ENCODE peak calls at places on chromosome 1, in ten cellular contexts. One of them, this sample, is unnamed.
A peak's percentile ranks its signal among the peaks of the same experiment; 100 is the strongest.

GRCh38 chr1:6688757-6689156 is 12.9 kb downstream of the DNAJC11 start:
- DNase-seq in CD4-positive, alpha-beta memory T cell: no peak
- DNase-seq in transverse colon: no peak
- DNase-seq in spleen: no peak
- DNase-seq in mammary epithelial cell: no peak
- DNase-seq in DND-41: no peak
- DNase-seq in CD8-positive, alpha-beta memory T cell: no peak
- DNase-seq in right lobe of liver: no peak
- DNase-seq in A549: no peak
- DNase-seq in ascending aorta: no peak
- DNase-seq in this sample: no peak

GRCh38 chr1:230629511-230629910 is 12.8 kb upstream of the COG2 start:
- DNase-seq in CD4-positive, alpha-beta memory T cell: no peak
- DNase-seq in transverse colon: no peak
- DNase-seq in spleen: no peak
- DNase-seq in mammary epithelial cell: peak; percentile 20
- DNase-seq in DND-41: no peak
- DNase-seq in CD8-positive, alpha-beta memory T cell: no peak
- DNase-seq in right lobe of liver: no peak
- DNase-seq in A549: no peak
- DNase-seq in ascending aorta: no peak
- DNase-seq in this sample: no peak

GRCh38 chr1:205883792-205884191 is 33.9 kb upstream of the PM20D1 start:
- DNase-seq in CD4-positive, alpha-beta memory T cell: no peak
- DNase-seq in transverse colon: no peak
- DNase-seq in spleen: no peak
- DNase-seq in mammary epithelial cell: no peak
- DNase-seq in DND-41: no peak
- DNase-seq in CD8-positive, alpha-beta memory T cell: no peak
- DNase-seq in right lobe of liver: no peak
- DNase-seq in A549: no peak
- DNase-seq in ascending aorta: no peak
- DNase-seq in this sample: no peak

GRCh38 chr1:25694167-25694566 is 77.6 kb downstream of the MAN1C1 start:
- DNase-seq in CD4-positive, alpha-beta memory T cell: no peak
- DNase-seq in transverse colon: peak; percentile 32
- DNase-seq in spleen: no peak
- DNase-seq in mammary epithelial cell: no peak
- DNase-seq in DND-41: no peak
- DNase-seq in CD8-positive, alpha-beta memory T cell: no peak
- DNase-seq in right lobe of liver: no peak
- DNase-seq in A549: no peak
- DNase-seq in ascending aorta: no peak
- DNase-seq in this sample: no peak

GRCh38 chr1:54107131-54107530 is 45.7 kb downstream of the CDCP2 start:
- DNase-seq in CD4-positive, alpha-beta memory T cell: no peak
- DNase-seq in transverse colon: no peak
- DNase-seq in spleen: no peak
- DNase-seq in mammary epithelial cell: no peak
- DNase-seq in DND-41: no peak
- DNase-seq in CD8-positive, alpha-beta memory T cell: no peak
- DNase-seq in right lobe of liver: no peak
- DNase-seq in A549: no peak
- DNase-seq in ascending aorta: no peak
- DNase-seq in this sample: no peak

GRCh38 chr1:61254629-61255323 is 172.4 kb downstream of the NFIA start:
- DNase-seq in CD4-positive, alpha-beta memory T cell: no peak
- DNase-seq in transverse colon: no peak
- DNase-seq in spleen: no peak
- DNase-seq in mammary epithelial cell: peak; percentile 38
- DNase-seq in DND-41: no peak
- DNase-seq in CD8-positive, alpha-beta memory T cell: no peak
- DNase-seq in right lobe of liver: no peak
- DNase-seq in A549: no peak
- DNase-seq in ascending aorta: no peak
- DNase-seq in this sample: peak; percentile 6

GRCh38 chr1:15681346-15682290 is 2.5 kb upstream of the PLEKHM2 start:
- DNase-seq in CD4-positive, alpha-beta memory T cell: no peak
- DNase-seq in transverse colon: no peak
- DNase-seq in spleen: no peak
- DNase-seq in mammary epithelial cell: peak; percentile 88
- DNase-seq in DND-41: no peak
- DNase-seq in CD8-positive, alpha-beta memory T cell: no peak
- DNase-seq in right lobe of liver: no peak
- DNase-seq in A549: no peak
- DNase-seq in ascending aorta: no peak
- DNase-seq in this sample: peak; percentile 38

GRCh38 chr1:31483012-31483946 is 70.3 kb downstream of the SERINC2 start:
- DNase-seq in CD4-positive, alpha-beta memory T cell: no peak
- DNase-seq in transverse colon: peak; percentile 50
- DNase-seq in spleen: no peak
- DNase-seq in mammary epithelial cell: peak; percentile 95
- DNase-seq in DND-41: no peak
- DNase-seq in CD8-positive, alpha-beta memory T cell: no peak
- DNase-seq in right lobe of liver: no peak
- DNase-seq in A549: no peak
- DNase-seq in ascending aorta: no peak
- DNase-seq in this sample: peak; percentile 81

GRCh38 chr1:22053018-22053860 is 730 bp downstream of the CDC42 start:
- DNase-seq in CD4-positive, alpha-beta memory T cell: peak; percentile 77
- DNase-seq in transverse colon: peak; percentile 65
- DNase-seq in spleen: peak; percentile 94
- DNase-seq in mammary epithelial cell: peak; percentile 67
- DNase-seq in DND-41: peak; percentile 40
- DNase-seq in CD8-positive, alpha-beta memory T cell: peak; percentile 71
- DNase-seq in right lobe of liver: peak; percentile 74
- DNase-seq in A549: no peak
- DNase-seq in ascending aorta: no peak
- DNase-seq in this sample: peak; percentile 57

GRCh38 chr1:27135920-27136551 is 18.9 kb downstream of the SLC9A1 start:
- DNase-seq in CD4-positive, alpha-beta memory T cell: no peak
- DNase-seq in transverse colon: no peak
- DNase-seq in spleen: no peak
- DNase-seq in mammary epithelial cell: peak; percentile 16
- DNase-seq in DND-41: no peak
- DNase-seq in CD8-positive, alpha-beta memory T cell: no peak
- DNase-seq in right lobe of liver: no peak
- DNase-seq in A549: no peak
- DNase-seq in ascending aorta: no peak
- DNase-seq in this sample: no peak

GRCh38 chr1:27137022-27137542 is 17.8 kb downstream of the SLC9A1 start:
- DNase-seq in CD4-positive, alpha-beta memory T cell: peak; percentile 81
- DNase-seq in transverse colon: peak; percentile 67
- DNase-seq in spleen: peak; percentile 96
- DNase-seq in mammary epithelial cell: no peak
- DNase-seq in DND-41: peak; percentile 30
- DNase-seq in CD8-positive, alpha-beta memory T cell: peak; percentile 70
- DNase-seq in right lobe of liver: peak; percentile 69
- DNase-seq in A549: no peak
- DNase-seq in ascending aorta: peak; percentile 52
- DNase-seq in this sample: no peak

GRCh38 chr1:27138368-27138767 is 16.6 kb downstream of the SLC9A1 start:
- DNase-seq in CD4-positive, alpha-beta memory T cell: no peak
- DNase-seq in transverse colon: no peak
- DNase-seq in spleen: no peak
- DNase-seq in mammary epithelial cell: no peak
- DNase-seq in DND-41: no peak
- DNase-seq in CD8-positive, alpha-beta memory T cell: no peak
- DNase-seq in right lobe of liver: no peak
- DNase-seq in A549: no peak
- DNase-seq in ascending aorta: no peak
- DNase-seq in this sample: no peak

GRCh38 chr1:27138927-27139326 is 16.0 kb downstream of the SLC9A1 start:
- DNase-seq in CD4-positive, alpha-beta memory T cell: no peak
- DNase-seq in transverse colon: no peak
- DNase-seq in spleen: no peak
- DNase-seq in mammary epithelial cell: no peak
- DNase-seq in DND-41: no peak
- DNase-seq in CD8-positive, alpha-beta memory T cell: no peak
- DNase-seq in right lobe of liver: no peak
- DNase-seq in A549: no peak
- DNase-seq in ascending aorta: no peak
- DNase-seq in this sample: no peak

DNA sequence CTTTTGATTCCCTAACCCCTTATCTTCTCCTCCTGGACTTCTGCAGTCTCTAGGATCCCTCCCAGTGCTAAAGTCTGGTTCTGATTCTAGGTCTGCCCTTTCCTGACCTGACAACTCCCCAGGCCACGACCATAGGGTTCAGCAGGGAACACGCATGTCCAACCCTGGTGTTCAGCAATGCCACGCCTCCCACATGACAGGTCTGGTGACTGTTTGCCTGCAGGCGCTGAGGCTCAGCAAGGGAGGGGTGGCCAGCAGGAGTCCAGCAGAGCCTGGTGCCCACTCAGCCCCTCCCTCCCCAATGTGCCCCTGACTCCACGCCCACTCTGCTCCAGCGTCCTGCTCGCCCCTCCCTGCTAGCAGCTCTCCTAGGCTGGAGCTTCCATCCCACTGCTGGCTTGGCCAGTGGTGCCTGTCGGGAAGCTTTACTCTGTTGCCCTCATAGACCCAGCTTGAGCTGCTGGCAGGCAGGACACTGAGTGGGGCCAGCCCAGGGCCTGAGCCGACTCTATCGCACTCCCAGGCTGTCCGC is 17.3 kb downstream of the SLC9A1 start:
- DNase-seq in CD4-positive, alpha-beta memory T cell: no peak
- DNase-seq in transverse colon: peak; percentile 55
- DNase-seq in spleen: peak; percentile 88
- DNase-seq in mammary epithelial cell: no peak
- DNase-seq in DND-41: no peak
- DNase-seq in CD8-positive, alpha-beta memory T cell: no peak
- DNase-seq in right lobe of liver: peak; percentile 58
- DNase-seq in A549: no peak
- DNase-seq in ascending aorta: peak; percentile 30
- DNase-seq in this sample: peak; percentile 88
- H3K4me1 ChIP-seq in CD4-positive, alpha-beta memory T cell: peaks cover 40% of the 10 kb centered on the region
- H3K4me1 ChIP-seq in transverse colon: peaks cover 43% of the 10 kb centered on the region
- H3K4me1 ChIP-seq in spleen: peaks cover 89% of the 10 kb centered on the region
- H3K4me1 ChIP-seq in mammary epithelial cell: peaks cover 48% of the 10 kb centered on the region
- H3K4me1 ChIP-seq in DND-41: no peaks in the 10 kb centered on the region
- H3K4me1 ChIP-seq in CD8-positive, alpha-beta memory T cell: peaks cover 46% of the 10 kb centered on the region
- H3K4me1 ChIP-seq in right lobe of liver: no peaks in the 10 kb centered on the region
- H3K4me1 ChIP-seq in A549: peaks cover 17% of the 10 kb centered on the region
- H3K4me1 ChIP-seq in ascending aorta: peaks cover 2% of the 10 kb centered on the region
- H3K4me1 ChIP-seq in this sample: peaks cover 12% of the 10 kb centered on the region

DNA sequence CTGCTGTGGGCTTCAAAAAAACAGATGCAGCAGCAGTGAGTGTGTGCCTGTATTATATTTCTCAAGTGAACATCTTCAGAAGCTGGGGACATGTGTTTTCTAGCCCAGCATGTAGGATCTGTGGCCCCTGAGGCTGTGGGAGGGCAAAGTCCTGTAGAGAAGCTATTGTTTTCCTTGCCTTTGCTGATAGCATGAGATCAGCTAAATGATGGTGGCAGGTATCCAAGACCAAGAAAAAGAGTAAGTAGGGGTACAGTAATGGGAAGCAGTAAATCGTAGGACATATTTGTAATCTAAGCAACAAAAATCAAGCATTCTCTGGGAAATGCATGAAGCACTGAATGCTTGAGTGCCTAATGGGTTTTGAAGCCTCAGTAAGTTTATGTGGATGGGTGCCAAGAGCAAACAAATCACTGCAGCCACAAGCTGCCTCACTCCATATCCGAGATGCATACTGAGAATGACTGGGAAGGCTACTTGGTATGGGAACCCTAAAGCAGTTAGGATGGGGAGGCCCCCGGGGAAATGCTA is 98.3 kb downstream of the CD58 start:
- DNase-seq in CD4-positive, alpha-beta memory T cell: no peak
- DNase-seq in transverse colon: no peak
- DNase-seq in spleen: no peak
- DNase-seq in mammary epithelial cell: no peak
- DNase-seq in DND-41: no peak
- DNase-seq in CD8-positive, alpha-beta memory T cell: no peak
- DNase-seq in right lobe of liver: no peak
- DNase-seq in A549: no peak
- DNase-seq in ascending aorta: no peak
- DNase-seq in this sample: peak; percentile 74
- H3K4me1 ChIP-seq in CD4-positive, alpha-beta memory T cell: no peaks in the 10 kb centered on the region
- H3K4me1 ChIP-seq in transverse colon: peaks cover 45% of the 10 kb centered on the region
- H3K4me1 ChIP-seq in spleen: no peaks in the 10 kb centered on the region
- H3K4me1 ChIP-seq in mammary epithelial cell: no peaks in the 10 kb centered on the region
- H3K4me1 ChIP-seq in DND-41: no peaks in the 10 kb centered on the region
- H3K4me1 ChIP-seq in CD8-positive, alpha-beta memory T cell: no peaks in the 10 kb centered on the region
- H3K4me1 ChIP-seq in right lobe of liver: no peaks in the 10 kb centered on the region
- H3K4me1 ChIP-seq in A549: peaks cover 30% of the 10 kb centered on the region
- H3K4me1 ChIP-seq in ascending aorta: peaks cover 2% of the 10 kb centered on the region
- H3K4me1 ChIP-seq in this sample: peaks cover 5% of the 10 kb centered on the region

GRCh38 chr1:111625263-111625662 is 5.7 kb downstream of the RAP1A start:
- DNase-seq in CD4-positive, alpha-beta memory T cell: no peak
- DNase-seq in transverse colon: no peak
- DNase-seq in spleen: no peak
- DNase-seq in mammary epithelial cell: no peak
- DNase-seq in DND-41: no peak
- DNase-seq in CD8-positive, alpha-beta memory T cell: no peak
- DNase-seq in right lobe of liver: no peak
- DNase-seq in A549: no peak
- DNase-seq in ascending aorta: no peak
- DNase-seq in this sample: no peak
- H3K4me1 ChIP-seq in CD4-positive, alpha-beta memory T cell: peaks cover 90% of the 10 kb centered on the region
- H3K4me1 ChIP-seq in transverse colon: peaks cover 73% of the 10 kb centered on the region
- H3K4me1 ChIP-seq in spleen: peaks cover 99% of the 10 kb centered on the region
- H3K4me1 ChIP-seq in mammary epithelial cell: peaks cover 11% of the 10 kb centered on the region
- H3K4me1 ChIP-seq in DND-41: peaks cover 21% of the 10 kb centered on the region
- H3K4me1 ChIP-seq in CD8-positive, alpha-beta memory T cell: peaks cover 91% of the 10 kb centered on the region
- H3K4me1 ChIP-seq in right lobe of liver: peaks cover 2% of the 10 kb centered on the region
- H3K4me1 ChIP-seq in A549: peaks cover 7% of the 10 kb centered on the region
- H3K4me1 ChIP-seq in ascending aorta: peaks cover 6% of the 10 kb centered on the region
- H3K4me1 ChIP-seq in this sample: no peaks in the 10 kb centered on the region

GRCh38 chr1:199116488-199116887 is 477.6 kb downstream of the PTPRC start:
- DNase-seq in CD4-positive, alpha-beta memory T cell: no peak
- DNase-seq in transverse colon: no peak
- DNase-seq in spleen: no peak
- DNase-seq in mammary epithelial cell: no peak
- DNase-seq in DND-41: no peak
- DNase-seq in CD8-positive, alpha-beta memory T cell: no peak
- DNase-seq in right lobe of liver: no peak
- DNase-seq in A549: no peak
- DNase-seq in ascending aorta: no peak
- DNase-seq in this sample: no peak

GRCh38 chr1:199112365-199112764 is 473.5 kb downstream of the PTPRC start:
- DNase-seq in CD4-positive, alpha-beta memory T cell: no peak
- DNase-seq in transverse colon: no peak
- DNase-seq in spleen: no peak
- DNase-seq in mammary epithelial cell: no peak
- DNase-seq in DND-41: no peak
- DNase-seq in CD8-positive, alpha-beta memory T cell: no peak
- DNase-seq in right lobe of liver: no peak
- DNase-seq in A549: no peak
- DNase-seq in ascending aorta: no peak
- DNase-seq in this sample: no peak

DNA sequence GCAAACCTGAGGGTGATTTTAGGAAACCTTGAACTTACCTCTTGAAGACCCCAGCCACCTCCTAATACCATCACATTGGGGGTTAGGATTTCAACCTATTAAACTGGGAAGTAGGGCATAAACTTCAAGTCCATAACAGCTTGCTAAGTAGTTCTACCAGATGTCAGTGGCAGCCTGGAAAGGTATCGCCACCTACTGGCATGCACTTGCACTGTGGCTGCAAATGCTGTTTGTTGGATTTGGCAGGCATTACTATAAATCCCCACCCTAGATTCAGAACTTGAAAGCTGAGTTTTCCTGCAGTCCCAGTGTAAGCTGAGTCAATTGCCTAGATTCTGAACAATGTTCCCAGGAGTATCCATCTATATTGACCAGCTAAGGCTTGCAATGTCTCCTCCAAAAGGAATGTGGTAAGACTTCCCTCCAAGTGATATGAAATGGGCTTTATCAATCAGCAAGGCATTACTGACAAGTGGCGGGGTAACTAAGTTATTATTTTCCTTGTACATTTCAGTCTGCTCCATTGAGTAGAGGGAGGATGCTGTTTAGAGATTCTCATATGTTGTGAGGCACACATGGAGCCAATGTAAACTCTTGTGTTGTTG is 474.5 kb downstream of the PTPRC start:
- DNase-seq in CD4-positive, alpha-beta memory T cell: peak; percentile 49
- DNase-seq in transverse colon: peak; percentile 54
- DNase-seq in spleen: peak; percentile 85
- DNase-seq in mammary epithelial cell: peak; percentile 39
- DNase-seq in DND-41: peak; percentile 81
- DNase-seq in CD8-positive, alpha-beta memory T cell: peak; percentile 44
- DNase-seq in right lobe of liver: peak; percentile 42
- DNase-seq in A549: peak; percentile 2
- DNase-seq in ascending aorta: no peak
- DNase-seq in this sample: peak; percentile 6
- H3K4me1 ChIP-seq in CD4-positive, alpha-beta memory T cell: no peaks in the 10 kb centered on the region
- H3K4me1 ChIP-seq in transverse colon: no peaks in the 10 kb centered on the region
- H3K4me1 ChIP-seq in spleen: no peaks in the 10 kb centered on the region
- H3K4me1 ChIP-seq in mammary epithelial cell: no peaks in the 10 kb centered on the region
- H3K4me1 ChIP-seq in DND-41: peaks cover 52% of the 10 kb centered on the region
- H3K4me1 ChIP-seq in CD8-positive, alpha-beta memory T cell: no peaks in the 10 kb centered on the region
- H3K4me1 ChIP-seq in right lobe of liver: no peaks in the 10 kb centered on the region
- H3K4me1 ChIP-seq in A549: no peaks in the 10 kb centered on the region
- H3K4me1 ChIP-seq in ascending aorta: no peaks in the 10 kb centered on the region
- H3K4me1 ChIP-seq in this sample: no peaks in the 10 kb centered on the region